ENCODE peak calls at places on chromosome 7, in eight cellular contexts. V is CD4-positive, CD25-positive, alpha-beta regulatory T cell; O is HepG2; M is left ventricle myocardium inferior; H is spleen; G is SK-N-SH; Y is neural progenitor cell; S is CD8-positive, alpha-beta memory T cell. K is an unnamed sample.
A peak's percentile ranks its signal among the peaks of the same experiment; 100 is the strongest.

GRCh38 chr7:44220046-44220720 is 19.4 kb downstream of the YKT6 start:
- DNase-seq in G (peak; percentile 41), O (no peak), V (no peak), Y (no peak), H (peak; percentile 73), M (peak; percentile 9), S (no peak), K (no peak)

GRCh38 chr7:91324663-91325062 is 60.4 kb downstream of the FZD1 start:
- DNase-seq in M (no peak), Y (no peak), S (no peak), H (no peak), O (no peak), V (no peak), G (no peak), K (no peak)

GRCh38 chr7:26153246-26153822 is 1.3 kb downstream of the NFE2L3 start:
- DNase-seq in G (no peak), S (no peak), M (no peak), V (no peak), O (no peak), H (no peak), Y (peak; percentile 18), K (peak; percentile 80)

GRCh38 chr7:8357536-8357935 is 75.9 kb upstream of the NXPH1 start:
- DNase-seq in G (peak; percentile 68), V (no peak), M (no peak), H (no peak), Y (no peak), O (no peak), S (no peak), K (no peak)

GRCh38 chr7:80722596-80723141 is 84.2 kb downstream of the CD36 start:
- DNase-seq in V (no peak), O (peak; percentile 45), Y (peak; percentile 10), G (no peak), S (no peak), H (no peak), M (peak; percentile 20), K (peak; percentile 66)

GRCh38 chr7:103859699-103860098 is 129.8 kb downstream of the RELN start:
- DNase-seq in G (no peak), M (no peak), H (no peak), O (no peak), V (no peak), S (no peak), Y (no peak), K (no peak)

GRCh38 chr7:30841025-30841735 is 70.0 kb downstream of the MINDY4 start:
- DNase-seq in M (no peak), Y (no peak), H (no peak), O (no peak), S (no peak), V (no peak), G (no peak), K (no peak)

GRCh38 chr7:80587538-80587937 is 50.9 kb upstream of the CD36 start:
- DNase-seq in Y (no peak), M (no peak), O (no peak), H (no peak), V (no peak), G (no peak), S (no peak), K (no peak)

GRCh38 chr7:75968012-75968411 is 26.4 kb downstream of the TMEM120A start:
- DNase-seq in H (peak; percentile 75), O (no peak), S (no peak), G (no peak), M (no peak), Y (no peak), V (no peak), K (no peak)

GRCh38 chr7:75967573-75967997 is 26.8 kb downstream of the TMEM120A start:
- DNase-seq in Y (peak; percentile 45), V (no peak), H (peak; percentile 70), G (peak; percentile 45), O (no peak), M (no peak), S (no peak), K (no peak)

GRCh38 chr7:75965617-75966016 is 28.8 kb downstream of the TMEM120A start:
- DNase-seq in V (no peak), Y (no peak), H (peak; percentile 54), G (peak; percentile 48), S (no peak), M (no peak), O (no peak), K (no peak)

GRCh38 chr7:75967055-75967454 is 27.3 kb downstream of the TMEM120A start:
- DNase-seq in V (no peak), G (no peak), O (no peak), Y (no peak), S (no peak), H (peak; percentile 44), M (no peak), K (peak; percentile 20)

DNA sequence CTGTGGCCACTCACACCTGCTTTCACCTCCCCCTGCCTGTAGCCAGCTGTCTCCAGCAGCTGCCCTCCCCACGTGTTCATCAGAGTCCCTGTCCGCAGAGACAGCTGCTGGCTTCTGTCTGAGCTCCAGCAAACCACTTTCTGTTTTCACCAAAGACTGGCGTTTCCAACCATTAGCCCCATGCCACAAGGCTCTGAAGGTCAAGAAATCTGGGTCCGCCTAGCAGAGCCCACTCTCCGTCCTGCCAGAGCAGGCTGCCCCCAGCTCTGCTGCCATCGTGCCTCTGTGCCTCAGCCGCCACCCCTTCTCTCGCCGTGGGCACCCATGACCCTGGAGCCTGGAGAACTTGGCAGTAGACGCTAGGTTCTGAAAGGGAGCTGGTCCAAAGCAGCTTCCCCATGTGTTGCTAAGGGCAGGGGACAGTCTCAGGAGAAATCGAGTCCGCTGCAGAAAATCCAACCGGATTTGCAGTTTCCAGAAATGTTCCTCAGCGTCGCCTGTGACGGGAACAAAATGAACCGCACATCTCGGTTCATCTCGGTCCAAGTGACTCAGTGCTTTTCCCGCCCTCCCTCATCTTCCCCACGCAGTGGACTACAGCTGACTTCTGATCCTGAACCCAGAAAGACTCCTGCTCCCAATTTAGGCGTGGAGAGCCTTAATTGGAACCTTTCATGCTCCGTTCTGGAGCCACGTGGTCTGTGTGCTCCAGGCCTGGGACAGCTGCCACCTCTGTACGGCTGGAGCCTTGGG is 28.0 kb downstream of the TMEM120A start:
- DNase-seq in G (peak; percentile 53), H (peak; percentile 59), V (no peak), Y (no peak), S (no peak), M (peak; percentile 66), O (no peak), K (no peak)
- H3K4me1 ChIP-seq in G (no peaks in the 10 kb centered on the region), H (peaks cover 17% of the 10 kb centered on the region), V (no peaks in the 10 kb centered on the region), Y (peaks cover 42% of the 10 kb centered on the region), S (no peaks in the 10 kb centered on the region), M (peaks cover 91% of the 10 kb centered on the region), O (peaks cover 51% of the 10 kb centered on the region), K (no peaks in the 10 kb centered on the region)

GRCh38 chr7:101374990-101375389 is 12.3 kb downstream of the COL26A1 start:
- DNase-seq in V (no peak), G (no peak), O (no peak), M (no peak), S (no peak), Y (no peak), H (no peak), K (no peak)

GRCh38 chr7:101370836-101371235 is 8.2 kb downstream of the COL26A1 start:
- DNase-seq in M (no peak), Y (no peak), S (no peak), H (no peak), G (no peak), O (no peak), V (no peak), K (no peak)

GRCh38 chr7:101378808-101379207 is 16.1 kb downstream of the COL26A1 start:
- DNase-seq in S (no peak), M (no peak), Y (peak; percentile 78), G (peak; percentile 36), V (no peak), H (no peak), O (no peak), K (peak; percentile 84)

GRCh38 chr7:101377189-101377736 is 14.6 kb downstream of the COL26A1 start:
- DNase-seq in Y (no peak), S (no peak), O (no peak), M (no peak), G (no peak), H (no peak), V (no peak), K (no peak)

DNA sequence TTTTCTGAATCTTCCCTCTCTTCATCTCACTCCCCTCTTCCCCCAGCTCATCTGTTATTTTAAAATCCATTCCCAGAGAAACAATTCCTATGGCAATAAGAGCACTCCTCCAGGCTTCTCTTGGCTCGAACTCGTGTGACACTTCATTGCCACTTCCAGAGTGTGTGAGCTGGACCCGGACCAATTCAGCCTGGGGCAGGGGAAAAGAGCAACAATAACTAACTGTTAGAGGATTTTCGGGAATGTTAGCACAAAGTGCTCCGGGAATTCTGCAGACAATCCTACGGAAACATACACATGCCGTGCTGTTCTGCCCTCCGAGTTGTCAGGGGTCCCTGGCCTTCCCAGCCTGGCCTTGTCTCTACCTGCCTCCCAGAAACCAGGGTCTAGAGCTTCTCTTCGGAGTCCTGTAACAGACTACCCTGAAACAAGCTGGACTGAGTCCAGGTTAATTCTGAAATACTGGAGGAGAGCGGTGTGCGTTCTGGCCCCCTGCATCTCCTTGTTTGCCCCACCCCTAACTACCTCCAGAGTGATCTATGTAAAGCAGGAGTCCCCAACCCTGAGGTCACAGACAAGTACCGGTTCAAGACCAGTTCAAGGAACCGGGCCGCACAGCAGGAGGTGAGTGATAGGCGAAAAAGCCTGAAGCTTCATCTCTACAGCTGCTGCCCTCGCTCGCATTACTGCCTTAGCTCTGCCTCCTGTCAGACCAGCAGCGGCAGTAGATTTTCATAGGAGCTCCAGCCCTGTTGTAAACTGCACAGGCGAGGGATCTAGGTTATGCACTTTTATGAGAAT is 11.3 kb downstream of the COL26A1 start:
- DNase-seq in V (no peak), M (no peak), O (no peak), G (no peak), H (no peak), S (no peak), Y (no peak), K (no peak)
- H3K27ac ChIP-seq in V (no peak overlapping the region), M (no peak overlapping the region), O (no peak overlapping the region), G (no peak overlapping the region), H (no peak overlapping the region), S (no peak overlapping the region), Y (no peak overlapping the region), K (peak overlapping the region; percentile 66)

GRCh38 chr7:158028290-158028941 is 559.2 kb downstream of the PTPRN2 start:
- DNase-seq in V (no peak), G (no peak), S (no peak), O (peak; percentile 72), H (peak; percentile 54), Y (no peak), M (no peak), K (peak; percentile 47)

GRCh38 chr7:158028971-158029370 is 558.7 kb downstream of the PTPRN2 start:
- DNase-seq in Y (no peak), V (no peak), G (no peak), M (no peak), H (peak; percentile 48), O (no peak), S (no peak), K (peak; percentile 5)

GRCh38 chr7:158025651-158026600 is 561.7 kb downstream of the PTPRN2 start:
- DNase-seq in S (no peak), V (no peak), H (no peak), M (no peak), Y (peak; percentile 56), G (no peak), O (no peak), K (peak; percentile 25)

GRCh38 chr7:158026636-158027265 is 560.9 kb downstream of the PTPRN2 start:
- DNase-seq in V (no peak), O (no peak), Y (no peak), H (peak; percentile 51), M (no peak), S (no peak), G (no peak), K (peak; percentile 20)

DNA sequence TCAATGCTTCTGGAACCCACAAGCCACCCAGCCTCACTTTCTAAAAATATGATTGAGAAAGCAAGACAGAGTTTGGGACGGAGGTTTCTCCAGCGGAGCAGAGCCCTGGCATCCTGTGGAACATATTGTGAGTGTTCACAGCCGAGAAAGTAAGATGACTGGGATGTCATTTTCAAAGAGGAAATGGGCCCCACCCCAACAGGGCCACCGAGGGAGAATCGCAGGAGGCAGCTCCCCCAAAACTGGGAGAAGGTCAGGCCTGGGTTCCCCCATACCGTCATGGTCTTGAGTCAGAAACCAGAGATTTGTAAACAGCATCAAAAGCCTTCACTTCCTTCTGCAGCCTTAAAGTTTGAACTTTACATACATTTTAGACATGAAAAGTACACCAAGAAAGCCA is 560.0 kb downstream of the PTPRN2 start:
- DNase-seq in S (no peak), O (no peak), M (no peak), V (no peak), H (no peak), G (no peak), Y (no peak), K (peak; percentile 17)
- H3K9me3 ChIP-seq in S (no peaks in the 10 kb centered on the region), O (no peaks in the 10 kb centered on the region), M (no peaks in the 10 kb centered on the region), V (no peaks in the 10 kb centered on the region), H (no peaks in the 10 kb centered on the region), G (peaks cover 11% of the 10 kb centered on the region), Y (no peaks in the 10 kb centered on the region), K (peaks cover 89% of the 10 kb centered on the region)

DNA sequence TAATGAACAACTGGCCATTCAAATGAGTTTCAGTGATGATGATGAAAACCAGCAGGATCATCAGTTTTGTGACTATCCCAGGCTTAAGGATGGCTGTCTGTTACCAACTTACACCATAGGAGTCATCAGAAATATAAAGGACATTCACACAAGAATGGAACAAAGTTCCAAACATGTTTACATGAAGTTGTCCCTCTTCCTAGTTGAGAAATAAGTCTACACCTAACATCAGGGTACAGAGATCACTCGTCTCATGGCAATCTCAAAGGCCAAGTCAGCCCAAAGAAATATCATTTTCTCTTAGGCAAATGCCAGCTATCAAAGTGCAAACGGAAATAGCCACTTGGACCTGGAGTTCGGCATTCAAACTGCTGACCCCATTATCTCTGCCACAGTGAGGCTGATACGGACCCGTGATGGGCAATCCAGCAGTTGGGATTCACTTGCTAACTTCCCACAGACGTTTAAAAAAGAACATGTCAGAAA is 53.0 kb downstream of the CREB3L2 start:
- DNase-seq in Y (no peak), V (no peak), H (no peak), G (no peak), M (no peak), S (no peak), O (peak; percentile 90), K (no peak)
- H3K4me1 ChIP-seq in Y (peaks cover 23% of the 10 kb centered on the region), V (no peaks in the 10 kb centered on the region), H (no peaks in the 10 kb centered on the region), G (peaks cover 20% of the 10 kb centered on the region), M (peaks cover 60% of the 10 kb centered on the region), S (peaks cover 8% of the 10 kb centered on the region), O (peaks cover 96% of the 10 kb centered on the region), K (peaks cover 24% of the 10 kb centered on the region)

K was measured in endodermal cell.